ENCODE peak calls at places on chromosomes 16 and 17, in five cellular contexts. One of them, this sample, is unnamed.

GRCh38 chr16:81066700-81067099 is 10.3 kb downstream of the C16orf46 start:
- DNase-seq in stimulated activated naive CD4-positive, alpha-beta T cell treated with Interleukin-2 at 50 U/mL for 16 hours: no peak
- DNase-seq in AG04450: no peak
- DNase-seq in NCI-H69: no peak
- DNase-seq in progenitor cell of endocrine pancreas: no peak
- DNase-seq in this sample: no peak

GRCh38 chr16:10339777-10340752 is 45.8 kb upstream of the ATF7IP2 start:
- DNase-seq in stimulated activated naive CD4-positive, alpha-beta T cell treated with Interleukin-2 at 50 U/mL for 16 hours: no peak
- DNase-seq in AG04450: no peak
- DNase-seq in NCI-H69: no peak
- DNase-seq in progenitor cell of endocrine pancreas: no peak
- DNase-seq in this sample: no peak

GRCh38 chr16:28503470-28504259 is 3.0 kb downstream of the IL27 start:
- DNase-seq in stimulated activated naive CD4-positive, alpha-beta T cell treated with Interleukin-2 at 50 U/mL for 16 hours: no peak
- DNase-seq in AG04450: no peak
- DNase-seq in NCI-H69: no peak
- DNase-seq in progenitor cell of endocrine pancreas: no peak
- DNase-seq in this sample: no peak

GRCh38 chr16:23113185-23113584 is 36.1 kb downstream of the USP31 start:
- DNase-seq in stimulated activated naive CD4-positive, alpha-beta T cell treated with Interleukin-2 at 50 U/mL for 16 hours: no peak
- DNase-seq in AG04450: no peak
- DNase-seq in NCI-H69: peak; percentile 25
- DNase-seq in progenitor cell of endocrine pancreas: no peak
- DNase-seq in this sample: no peak

GRCh38 chr16:85422374-85423185 is 190.5 kb upstream of the GSE1 start:
- DNase-seq in stimulated activated naive CD4-positive, alpha-beta T cell treated with Interleukin-2 at 50 U/mL for 16 hours: no peak
- DNase-seq in AG04450: no peak
- DNase-seq in NCI-H69: peak; percentile 91
- DNase-seq in progenitor cell of endocrine pancreas: peak; percentile 71
- DNase-seq in this sample: no peak

GRCh38 chr17:21551081-21551881 is 141.0 kb upstream of the KCNJ18 start:
- DNase-seq in stimulated activated naive CD4-positive, alpha-beta T cell treated with Interleukin-2 at 50 U/mL for 16 hours: peak; percentile 69
- DNase-seq in AG04450: peak; percentile 69
- DNase-seq in NCI-H69: peak; percentile 76
- DNase-seq in progenitor cell of endocrine pancreas: peak; percentile 68
- DNase-seq in this sample: peak; percentile 74

GRCh38 chr16:11401161-11402050 is 56.1 kb downstream of the RMI2 start:
- DNase-seq in stimulated activated naive CD4-positive, alpha-beta T cell treated with Interleukin-2 at 50 U/mL for 16 hours: no peak
- DNase-seq in AG04450: no peak
- DNase-seq in NCI-H69: no peak
- DNase-seq in progenitor cell of endocrine pancreas: no peak
- DNase-seq in this sample: no peak

GRCh38 chr17:46732754-46733398 is 85.6 kb downstream of the WNT3 start:
- DNase-seq in stimulated activated naive CD4-positive, alpha-beta T cell treated with Interleukin-2 at 50 U/mL for 16 hours: no peak
- DNase-seq in AG04450: no peak
- DNase-seq in NCI-H69: no peak
- DNase-seq in progenitor cell of endocrine pancreas: no peak
- DNase-seq in this sample: no peak

GRCh38 chr17:81422776-81423697 is 27.8 kb downstream of the BAHCC1 start:
- DNase-seq in stimulated activated naive CD4-positive, alpha-beta T cell treated with Interleukin-2 at 50 U/mL for 16 hours: no peak
- DNase-seq in AG04450: peak; percentile 78
- DNase-seq in NCI-H69: peak; percentile 23
- DNase-seq in progenitor cell of endocrine pancreas: no peak
- DNase-seq in this sample: no peak

GRCh38 chr17:82101301-82101715 is 3.3 kb upstream of the FASN start:
- DNase-seq in stimulated activated naive CD4-positive, alpha-beta T cell treated with Interleukin-2 at 50 U/mL for 16 hours: no peak
- DNase-seq in AG04450: no peak
- DNase-seq in NCI-H69: no peak
- DNase-seq in progenitor cell of endocrine pancreas: no peak
- DNase-seq in this sample: no peak

GRCh38 chr17:55897301-55897700 is 146.4 kb downstream of the PCTP start:
- DNase-seq in stimulated activated naive CD4-positive, alpha-beta T cell treated with Interleukin-2 at 50 U/mL for 16 hours: no peak
- DNase-seq in AG04450: no peak
- DNase-seq in NCI-H69: no peak
- DNase-seq in progenitor cell of endocrine pancreas: no peak
- DNase-seq in this sample: no peak

GRCh38 chr17:39753514-39754160 is 15.9 kb downstream of the GRB7 start:
- DNase-seq in stimulated activated naive CD4-positive, alpha-beta T cell treated with Interleukin-2 at 50 U/mL for 16 hours: no peak
- DNase-seq in AG04450: no peak
- DNase-seq in NCI-H69: peak; percentile 71
- DNase-seq in progenitor cell of endocrine pancreas: no peak
- DNase-seq in this sample: no peak

GRCh38 chr17:8109669-8110455 is 8.5 kb downstream of the ALOXE3 start:
- DNase-seq in stimulated activated naive CD4-positive, alpha-beta T cell treated with Interleukin-2 at 50 U/mL for 16 hours: peak; percentile 75
- DNase-seq in AG04450: no peak
- DNase-seq in NCI-H69: peak; percentile 70
- DNase-seq in progenitor cell of endocrine pancreas: peak; percentile 84
- DNase-seq in this sample: peak; percentile 84

GRCh38 chr17:29778936-29779811 is 150.9 kb downstream of the SSH2 start:
- DNase-seq in stimulated activated naive CD4-positive, alpha-beta T cell treated with Interleukin-2 at 50 U/mL for 16 hours: peak; percentile 73
- DNase-seq in AG04450: no peak
- DNase-seq in NCI-H69: peak; percentile 75
- DNase-seq in progenitor cell of endocrine pancreas: peak; percentile 15
- DNase-seq in this sample: peak; percentile 83

GRCh38 chr17:27340990-27341595 is 47.2 kb downstream of the WSB1 start:
- DNase-seq in stimulated activated naive CD4-positive, alpha-beta T cell treated with Interleukin-2 at 50 U/mL for 16 hours: no peak
- DNase-seq in AG04450: no peak
- DNase-seq in NCI-H69: peak; percentile 6
- DNase-seq in progenitor cell of endocrine pancreas: no peak
- DNase-seq in this sample: no peak

GRCh38 chr17:40551091-40551873 is 14.0 kb downstream of the CCR7 start:
- DNase-seq in stimulated activated naive CD4-positive, alpha-beta T cell treated with Interleukin-2 at 50 U/mL for 16 hours: no peak
- DNase-seq in AG04450: peak; percentile 99
- DNase-seq in NCI-H69: no peak
- DNase-seq in progenitor cell of endocrine pancreas: no peak
- DNase-seq in this sample: no peak

GRCh38 chr17:50835563-50836231 is at the start of gene WFIKKN2:
- DNase-seq in stimulated activated naive CD4-positive, alpha-beta T cell treated with Interleukin-2 at 50 U/mL for 16 hours: no peak
- DNase-seq in AG04450: no peak
- DNase-seq in NCI-H69: peak; percentile 36
- DNase-seq in progenitor cell of endocrine pancreas: no peak
- DNase-seq in this sample: no peak

GRCh38 chr16:79169239-79169638 is 431.3 kb downstream of the MAF start:
- DNase-seq in stimulated activated naive CD4-positive, alpha-beta T cell treated with Interleukin-2 at 50 U/mL for 16 hours: no peak
- DNase-seq in AG04450: no peak
- DNase-seq in NCI-H69: no peak
- DNase-seq in progenitor cell of endocrine pancreas: no peak
- DNase-seq in this sample: no peak

GRCh38 chr16:77961811-77962210 is 60.5 kb upstream of the CLEC3A start:
- DNase-seq in stimulated activated naive CD4-positive, alpha-beta T cell treated with Interleukin-2 at 50 U/mL for 16 hours: no peak
- DNase-seq in AG04450: no peak
- DNase-seq in NCI-H69: no peak
- DNase-seq in progenitor cell of endocrine pancreas: no peak
- DNase-seq in this sample: no peak

GRCh38 chr17:80963812-80964211 is 27.8 kb upstream of the CHMP6 start:
- DNase-seq in stimulated activated naive CD4-positive, alpha-beta T cell treated with Interleukin-2 at 50 U/mL for 16 hours: no peak
- DNase-seq in AG04450: no peak
- DNase-seq in NCI-H69: no peak
- DNase-seq in progenitor cell of endocrine pancreas: no peak
- DNase-seq in this sample: no peak

GRCh38 chr17:40371261-40371929 is 6.9 kb upstream of the GJD3 start:
- DNase-seq in stimulated activated naive CD4-positive, alpha-beta T cell treated with Interleukin-2 at 50 U/mL for 16 hours: no peak
- DNase-seq in AG04450: no peak
- DNase-seq in NCI-H69: no peak
- DNase-seq in progenitor cell of endocrine pancreas: no peak
- DNase-seq in this sample: no peak

GRCh38 chr16:64539811-64540210 is 582.1 kb downstream of the CDH11 start:
- DNase-seq in stimulated activated naive CD4-positive, alpha-beta T cell treated with Interleukin-2 at 50 U/mL for 16 hours: no peak
- DNase-seq in AG04450: no peak
- DNase-seq in NCI-H69: no peak
- DNase-seq in progenitor cell of endocrine pancreas: no peak
- DNase-seq in this sample: no peak

GRCh38 chr17:81931557-81932332 is 4.2 kb upstream of the MAFG start:
- DNase-seq in stimulated activated naive CD4-positive, alpha-beta T cell treated with Interleukin-2 at 50 U/mL for 16 hours: no peak
- DNase-seq in AG04450: no peak
- DNase-seq in NCI-H69: peak; percentile 82
- DNase-seq in progenitor cell of endocrine pancreas: no peak
- DNase-seq in this sample: no peak

GRCh38 chr17:4004517-4005295 is 40.5 kb upstream of the ATP2A3 start:
- DNase-seq in stimulated activated naive CD4-positive, alpha-beta T cell treated with Interleukin-2 at 50 U/mL for 16 hours: peak; percentile 6
- DNase-seq in AG04450: no peak
- DNase-seq in NCI-H69: peak; percentile 60
- DNase-seq in progenitor cell of endocrine pancreas: peak; percentile 51
- DNase-seq in this sample: peak; percentile 60

GRCh38 chr16:87850009-87851006 is 19.0 kb downstream of the SLC7A5 start:
- DNase-seq in stimulated activated naive CD4-positive, alpha-beta T cell treated with Interleukin-2 at 50 U/mL for 16 hours: peak; percentile 62
- DNase-seq in AG04450: no peak
- DNase-seq in NCI-H69: peak; percentile 54
- DNase-seq in progenitor cell of endocrine pancreas: peak; percentile 78
- DNase-seq in this sample: peak; percentile 71

GRCh38 chr17:42774066-42774750 is 959 bp downstream of the VPS25 start:
- DNase-seq in stimulated activated naive CD4-positive, alpha-beta T cell treated with Interleukin-2 at 50 U/mL for 16 hours: no peak
- DNase-seq in AG04450: no peak
- DNase-seq in NCI-H69: no peak
- DNase-seq in progenitor cell of endocrine pancreas: no peak
- DNase-seq in this sample: no peak

GRCh38 chr16:3187798-3188674 is at the start of gene OR1F1:
- DNase-seq in stimulated activated naive CD4-positive, alpha-beta T cell treated with Interleukin-2 at 50 U/mL for 16 hours: peak; percentile 61
- DNase-seq in AG04450: no peak
- DNase-seq in NCI-H69: peak; percentile 96
- DNase-seq in progenitor cell of endocrine pancreas: no peak
- DNase-seq in this sample: peak; percentile 62

GRCh38 chr17:80063815-80064585 is 27.6 kb downstream of the CCDC40 start:
- DNase-seq in stimulated activated naive CD4-positive, alpha-beta T cell treated with Interleukin-2 at 50 U/mL for 16 hours: no peak
- DNase-seq in AG04450: peak; percentile 11
- DNase-seq in NCI-H69: no peak
- DNase-seq in progenitor cell of endocrine pancreas: no peak
- DNase-seq in this sample: no peak

GRCh38 chr17:81334987-81335386 is 39.9 kb upstream of the SLC38A10 start:
- DNase-seq in stimulated activated naive CD4-positive, alpha-beta T cell treated with Interleukin-2 at 50 U/mL for 16 hours: no peak
- DNase-seq in AG04450: no peak
- DNase-seq in NCI-H69: no peak
- DNase-seq in progenitor cell of endocrine pancreas: no peak
- DNase-seq in this sample: no peak

GRCh38 chr17:75783069-75783783 is 1.4 kb upstream of the UNK start:
- DNase-seq in stimulated activated naive CD4-positive, alpha-beta T cell treated with Interleukin-2 at 50 U/mL for 16 hours: no peak
- DNase-seq in AG04450: no peak
- DNase-seq in NCI-H69: peak; percentile 67
- DNase-seq in progenitor cell of endocrine pancreas: no peak
- DNase-seq in this sample: no peak

GRCh38 chr16:70159355-70160348 is 13.9 kb upstream of the CLEC18C start:
- DNase-seq in stimulated activated naive CD4-positive, alpha-beta T cell treated with Interleukin-2 at 50 U/mL for 16 hours: no peak
- DNase-seq in AG04450: no peak
- DNase-seq in NCI-H69: no peak
- DNase-seq in progenitor cell of endocrine pancreas: no peak
- DNase-seq in this sample: no peak

GRCh38 chr16:86142801-86143236 is 243.9 kb downstream of the IRF8 start:
- DNase-seq in stimulated activated naive CD4-positive, alpha-beta T cell treated with Interleukin-2 at 50 U/mL for 16 hours: no peak
- DNase-seq in AG04450: no peak
- DNase-seq in NCI-H69: no peak
- DNase-seq in progenitor cell of endocrine pancreas: no peak
- DNase-seq in this sample: no peak

GRCh38 chr16:14372471-14372870 is 257.6 kb downstream of the PARN start:
- DNase-seq in stimulated activated naive CD4-positive, alpha-beta T cell treated with Interleukin-2 at 50 U/mL for 16 hours: no peak
- DNase-seq in AG04450: no peak
- DNase-seq in NCI-H69: peak; percentile 79
- DNase-seq in progenitor cell of endocrine pancreas: no peak
- DNase-seq in this sample: no peak

GRCh38 chr17:63847525-63848249 is 5.2 kb upstream of the SMARCD2 start:
- DNase-seq in stimulated activated naive CD4-positive, alpha-beta T cell treated with Interleukin-2 at 50 U/mL for 16 hours: no peak
- DNase-seq in AG04450: no peak
- DNase-seq in NCI-H69: no peak
- DNase-seq in progenitor cell of endocrine pancreas: no peak
- DNase-seq in this sample: no peak

GRCh38 chr17:72516772-72517399 is 396.1 kb downstream of the SOX9 start:
- DNase-seq in stimulated activated naive CD4-positive, alpha-beta T cell treated with Interleukin-2 at 50 U/mL for 16 hours: no peak
- DNase-seq in AG04450: no peak
- DNase-seq in NCI-H69: peak; percentile 56
- DNase-seq in progenitor cell of endocrine pancreas: no peak
- DNase-seq in this sample: no peak

GRCh38 chr17:39704821-39705551 is 5.1 kb downstream of the ERBB2 start:
- DNase-seq in stimulated activated naive CD4-positive, alpha-beta T cell treated with Interleukin-2 at 50 U/mL for 16 hours: no peak
- DNase-seq in AG04450: no peak
- DNase-seq in NCI-H69: no peak
- DNase-seq in progenitor cell of endocrine pancreas: no peak
- DNase-seq in this sample: no peak

This sample was measured in activated naive CD4-positive, alpha-beta T cell treated with anti-CD3 and anti-CD28 coated beads, Interleukin-2, amount 50 U/mL, for 16 hours.